ENCODE peak calls at places on chromosomes 1 and 21, in five cellular contexts. Z, J, W, V and K are unnamed samples.

GRCh38 chr1:217534566-217534965 is 96.3 kb downstream of the GPATCH2 start:
- DNase-seq in J (no peak), W (no peak), Z (no peak), V (no peak), K (no peak)

GRCh38 chr1:76006234-76006633 is 68.3 kb upstream of the ST6GALNAC3 start:
- DNase-seq in W (no peak), Z (no peak), J (no peak), V (no peak), K (peak)

GRCh38 chr1:31984419-31985347 is 29.0 kb upstream of the KHDRBS1 start:
- DNase-seq in J (no peak), V (no peak), W (no peak), Z (no peak), K (peak)

GRCh38 chr21:28737671-28738279 is 254.9 kb downstream of the LTN1 start:
- DNase-seq in J (no peak), Z (no peak), W (no peak), V (no peak), K (peak)

GRCh38 chr1:3518256-3518655 is 63.8 kb downstream of the ARHGEF16 start:
- DNase-seq in W (no peak), J (no peak), Z (no peak), V (no peak), K (no peak)

GRCh38 chr21:44738621-44739020 is 27.2 kb upstream of the TSPEAR start:
- DNase-seq in V (peak), J (no peak), W (no peak), Z (no peak), K (no peak)

GRCh38 chr1:44677201-44677520 is 2.6 kb downstream of the ARMH1 start:
- DNase-seq in Z (no peak), W (peak), J (no peak), V (no peak), K (peak)

GRCh38 chr1:65213271-65213905 is 65.4 kb downstream of the AK4 start:
- DNase-seq in J (no peak), V (no peak), Z (no peak), W (no peak), K (no peak)

GRCh38 chr1:147080671-147081394 is 91.4 kb downstream of the PRKAB2 start:
- DNase-seq in V (peak), Z (no peak), W (no peak), J (no peak), K (no peak)

GRCh38 chr1:53122847-53123461 is 19.5 kb downstream of the SLC1A7 start:
- DNase-seq in V (no peak), J (no peak), Z (no peak), W (no peak), K (no peak)

GRCh38 chr1:15847893-15848142 is 311 bp downstream of the SPEN start:
- DNase-seq in Z (no peak), V (no peak), W (no peak), J (no peak), K (no peak)

GRCh38 chr1:44636711-44637589 is 37.3 kb downstream of the TMEM53 start:
- DNase-seq in W (no peak), J (no peak), V (no peak), Z (no peak), K (no peak)

GRCh38 chr1:94792876-94793605 is 27.1 kb upstream of the SLC44A3 start:
- DNase-seq in W (no peak), V (no peak), Z (no peak), J (no peak), K (peak)

GRCh38 chr1:118842462-118843201 is 145.5 kb downstream of the TBX15 start:
- DNase-seq in W (no peak), V (no peak), Z (no peak), J (no peak), K (no peak)

GRCh38 chr1:188027613-188028012 is 1198.9 kb downstream of the PLA2G4A start:
- DNase-seq in Z (no peak), W (peak), J (no peak), V (no peak), K (peak)

GRCh38 chr1:31788825-31789256 is 24.7 kb upstream of the ADGRB2 start:
- DNase-seq in V (no peak), J (no peak), Z (peak), W (peak), K (peak)

GRCh38 chr1:160664573-160665051 is 17.8 kb upstream of the SLAMF1 start:
- DNase-seq in W (no peak), Z (no peak), V (no peak), J (no peak), K (no peak)

GRCh38 chr1:184986250-184986649 is 11.9 kb upstream of the NIBAN1 start:
- DNase-seq in W (no peak), V (no peak), Z (no peak), J (no peak), K (peak)

GRCh38 chr21:40512590-40512989 is 334.4 kb downstream of the DSCAM start:
- DNase-seq in J (no peak), Z (no peak), W (no peak), V (peak), K (no peak)
- H2BK12ac ChIP-seq in J (no peak), Z (no peak), W (no peak), V (no peak), K (no peak)

DNA sequence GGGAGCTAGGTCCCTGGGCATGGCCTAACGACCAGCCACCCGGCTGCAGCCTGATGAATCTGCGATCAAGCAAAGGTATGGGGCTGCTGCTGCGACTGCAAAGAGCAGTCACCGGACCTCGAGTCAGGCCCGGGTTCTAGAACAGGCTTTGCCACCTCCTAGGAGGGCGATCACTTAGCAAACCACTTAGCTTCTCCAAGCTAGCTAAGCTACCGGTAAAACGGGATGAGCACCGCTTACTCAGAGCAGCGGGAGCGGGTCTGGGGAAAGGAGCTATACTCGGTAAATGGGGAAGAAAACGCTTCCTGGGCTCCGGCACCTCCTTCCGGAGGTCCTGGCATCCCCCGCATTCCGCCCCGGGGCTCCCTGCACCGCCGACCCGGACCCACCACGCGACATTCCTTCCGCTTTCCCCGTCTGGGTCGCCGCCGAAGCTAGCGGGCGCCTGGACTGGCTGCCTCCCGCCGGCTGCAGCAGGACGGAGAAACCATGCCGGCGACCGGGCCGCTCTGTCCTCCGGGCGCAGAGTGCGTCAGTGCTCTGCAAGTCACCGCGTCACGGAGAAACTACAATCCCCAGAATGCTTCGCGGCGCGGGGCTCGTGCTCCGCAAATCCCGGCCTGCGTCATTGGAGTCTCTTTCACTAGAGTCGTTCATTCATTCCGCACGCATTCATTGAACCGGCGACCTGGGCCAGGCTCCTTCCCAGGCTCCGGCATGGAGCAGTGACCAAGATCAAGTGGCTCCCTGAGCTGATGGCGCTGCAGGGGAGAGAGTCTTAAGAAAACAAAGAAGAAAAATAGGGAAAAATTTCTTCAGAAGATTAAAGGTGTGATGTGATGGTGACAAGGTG is at the start of gene LSM10:
- DNase-seq in V (peak), J (peak), W (peak), Z (peak), K (peak)
- H3K4ac ChIP-seq in V (no peak), J (peak), W (peak), Z (no peak), K (peak)

DNA sequence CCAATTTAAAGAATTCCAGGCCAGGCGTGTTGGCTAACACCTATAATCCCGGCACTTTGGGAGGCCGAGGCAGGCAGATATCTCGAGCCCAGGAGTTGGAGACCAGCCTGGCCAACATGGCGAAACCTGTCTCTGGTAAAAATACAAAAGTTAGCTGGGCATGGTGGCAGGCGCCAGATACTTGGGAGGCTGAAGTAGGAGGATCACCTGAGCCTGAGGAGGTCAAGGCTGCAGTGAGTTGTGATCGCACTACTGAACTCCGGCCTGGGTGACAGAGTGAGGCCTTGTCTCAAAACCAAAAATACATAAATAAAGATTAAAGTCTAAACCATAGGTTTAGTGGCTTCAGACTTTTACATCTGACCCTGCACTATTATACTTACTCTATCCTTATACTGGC is 32.4 kb downstream of the BTG3 start:
- DNase-seq in Z (no peak), W (no peak), V (no peak), J (no peak), K (no peak)
- H4K91ac ChIP-seq in Z (no peak), W (no peak), V (no peak), J (no peak), K (no peak)

GRCh38 chr1:212218911-212219310 is 66.3 kb upstream of the PPP2R5A start:
- DNase-seq in V (no peak), Z (no peak), W (no peak), J (no peak), K (peak)
- H2BK12ac ChIP-seq in V (no peak), Z (no peak), W (no peak), J (no peak), K (no peak)

DNA sequence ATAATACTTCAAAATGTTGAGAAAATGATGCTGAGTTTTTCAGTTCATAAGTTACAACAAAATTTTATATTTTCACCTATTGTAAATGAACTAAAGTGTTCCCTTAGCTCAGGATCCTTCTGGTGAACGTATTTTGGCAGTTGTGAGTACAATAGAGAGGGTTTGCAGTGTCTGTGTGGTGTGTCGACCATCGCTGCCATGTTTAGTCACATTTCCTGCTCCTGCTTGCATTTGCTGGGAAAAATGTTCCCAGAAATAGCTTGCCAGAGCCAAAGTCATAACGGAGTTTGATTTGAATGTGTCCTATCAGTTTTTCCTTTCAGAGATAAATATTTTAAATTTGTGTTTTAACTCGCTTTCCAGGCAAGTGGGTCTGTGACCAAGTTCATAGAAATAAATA is 117.1 kb upstream of the COL6A1 start:
- DNase-seq in Z (no peak), J (no peak), W (no peak), V (no peak), K (peak)
- H3K4ac ChIP-seq in Z (no peak), J (no peak), W (no peak), V (no peak), K (no peak)

DNA sequence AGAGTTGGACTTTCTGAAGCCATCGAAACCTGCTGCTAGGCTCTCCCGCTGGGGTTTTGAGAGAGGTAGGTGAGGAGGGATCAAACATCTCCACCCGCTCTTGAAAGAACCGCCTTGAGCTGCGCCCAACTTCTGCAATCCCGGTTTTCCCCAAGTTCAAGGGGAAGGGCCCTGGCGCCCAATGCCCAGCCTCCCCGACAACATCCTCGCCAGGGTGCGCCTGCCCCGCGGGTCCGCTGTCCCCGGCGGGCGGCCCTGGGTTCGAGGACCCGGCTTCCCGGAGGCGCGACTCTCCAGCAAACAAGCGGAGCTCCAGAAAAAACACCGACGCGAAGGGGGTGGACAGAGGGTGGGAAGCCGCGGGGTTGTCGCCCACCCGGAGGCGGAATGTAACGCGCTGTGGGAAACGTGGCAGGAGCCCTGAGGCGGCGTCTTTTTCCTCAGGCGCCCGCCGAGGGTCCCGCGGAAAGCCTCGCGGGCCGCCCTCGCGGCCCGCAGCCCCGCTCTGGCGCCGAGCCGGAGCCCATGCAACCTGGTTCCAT is 607 bp downstream of the BTG3 start:
- DNase-seq in V (peak), J (no peak), W (peak), Z (peak), K (peak)
- H4K91ac ChIP-seq in V (no peak), J (no peak), W (peak), Z (no peak), K (peak)

GRCh38 chr21:42414066-42414465 is 10.4 kb downstream of the UBASH3A start:
- DNase-seq in Z (no peak), W (no peak), J (no peak), V (no peak), K (no peak)

GRCh38 chr21:42411891-42412635 is 8.4 kb downstream of the UBASH3A start:
- DNase-seq in J (no peak), Z (no peak), W (no peak), V (no peak), K (no peak)

GRCh38 chr21:42412636-42412933 is 8.9 kb downstream of the UBASH3A start:
- DNase-seq in Z (no peak), V (no peak), W (no peak), J (no peak), K (no peak)

GRCh38 chr21:42413500-42413899 is 9.8 kb downstream of the UBASH3A start:
- DNase-seq in Z (no peak), V (no peak), W (no peak), J (no peak), K (no peak)

DNA sequence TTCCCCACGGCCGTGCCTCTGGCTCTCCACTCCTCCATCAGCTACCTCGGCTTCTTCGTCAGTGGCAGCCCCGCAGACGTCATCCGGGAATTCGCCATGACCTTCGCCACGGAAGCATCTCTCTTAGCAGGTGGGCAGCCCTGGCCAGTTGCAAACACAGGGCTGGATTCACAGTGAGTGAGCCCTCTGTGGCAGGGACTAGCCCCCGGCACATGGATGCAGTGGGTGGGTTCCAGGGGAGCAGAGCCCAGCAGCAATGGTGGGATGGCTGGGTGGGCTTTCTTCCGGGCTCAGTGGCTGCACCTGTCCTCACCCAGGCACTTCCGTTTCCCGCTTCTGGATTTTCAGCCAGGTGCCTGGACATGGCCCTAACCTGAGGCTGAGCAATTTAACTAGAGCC is 9.4 kb downstream of the UBASH3A start:
- DNase-seq in Z (no peak), W (no peak), V (no peak), J (no peak), K (no peak)
- H2BK12ac ChIP-seq in Z (peak), W (no peak), V (no peak), J (no peak), K (no peak)

GRCh38 chr21:40686526-40686925 is 160.4 kb downstream of the DSCAM start:
- DNase-seq in J (no peak), Z (no peak), V (no peak), W (no peak), K (no peak)
- H3K4ac ChIP-seq in J (no peak), Z (no peak), V (no peak), W (no peak), K (no peak)

GRCh38 chr1:24886241-24886640 is 43.8 kb downstream of the RUNX3 start:
- DNase-seq in V (no peak), W (no peak), Z (no peak), J (no peak), K (no peak)

GRCh38 chr1:24890861-24891260 is 39.2 kb downstream of the RUNX3 start:
- DNase-seq in W (no peak), V (no peak), J (no peak), Z (no peak), K (no peak)

GRCh38 chr1:24888971-24889670 is 41.0 kb downstream of the RUNX3 start:
- DNase-seq in Z (no peak), J (no peak), V (no peak), W (peak), K (peak)

GRCh38 chr1:24884751-24885150 is 45.3 kb downstream of the RUNX3 start:
- DNase-seq in J (no peak), V (no peak), W (no peak), Z (no peak), K (no peak)

GRCh38 chr1:24888061-24888970 is 41.8 kb downstream of the RUNX3 start:
- DNase-seq in Z (no peak), W (no peak), V (no peak), J (no peak), K (no peak)
- H4K91ac ChIP-seq in Z (no peak), W (no peak), V (no peak), J (no peak), K (no peak)